ENCODE peak calls at places on chromosome 16, in nine cellular contexts. C is fibroblast of lung, N is neural progenitor cell, Q is PC-3, K is tibial artery, H is MG63, S is ovary, I is aorta, L is heart left ventricle. O is an unnamed sample.

GRCh38 chr16:11039726-11040125 is 95.4 kb downstream of the CLEC16A start:
- DNase-seq in I (no peak), H (no peak), N (no peak), C (no peak), S (no peak), L (no peak), K (no peak), Q (no peak), O (no peak)

GRCh38 chr16:46748775-46749705 is 896 bp upstream of the MYLK3 start:
- DNase-seq in H (no peak), K (no peak), C (no peak), N (no peak), Q (no peak), S (no peak), I (peak; percentile 79), L (peak; percentile 81), O (peak; percentile 29)

GRCh38 chr16:14011846-14012245 is 59.3 kb upstream of the MRTFB start:
- DNase-seq in Q (no peak), S (no peak), I (no peak), H (no peak), C (no peak), K (no peak), N (no peak), L (no peak), O (no peak)

GRCh38 chr16:78147846-78148535 is 48.5 kb downstream of the WWOX start:
- DNase-seq in S (no peak), Q (no peak), N (no peak), K (no peak), L (no peak), H (no peak), I (no peak), C (peak; percentile 5), O (no peak)

GRCh38 chr16:79090966-79091365 is 509.6 kb downstream of the MAF start:
- DNase-seq in H (no peak), C (no peak), Q (no peak), K (no peak), I (no peak), L (no peak), S (no peak), N (no peak), O (no peak)

GRCh38 chr16:16175296-16175695 is 48.0 kb downstream of the ABCC6 start:
- DNase-seq in I (peak; percentile 67), K (no peak), N (no peak), S (no peak), L (peak; percentile 64), H (no peak), C (no peak), Q (no peak), O (no peak)

GRCh38 chr16:20866792-20867191 is 33.4 kb downstream of the DCUN1D3 start:
- DNase-seq in C (no peak), N (no peak), S (no peak), L (no peak), H (no peak), K (no peak), Q (no peak), I (no peak), O (no peak)

GRCh38 chr16:8859913-8860881 is 8.6 kb downstream of the CARHSP1 start:
- DNase-seq in I (peak; percentile 75), C (peak; percentile 42), L (peak; percentile 62), N (no peak), S (peak; percentile 73), H (no peak), Q (no peak), K (peak; percentile 83), O (no peak)

GRCh38 chr16:49634235-49635008 is 221.5 kb downstream of the ZNF423 start:
- DNase-seq in K (peak; percentile 42), N (no peak), S (no peak), H (no peak), I (peak; percentile 57), Q (no peak), L (no peak), C (no peak), O (no peak)

GRCh38 chr16:20866161-20866772 is 33.9 kb downstream of the DCUN1D3 start:
- DNase-seq in N (peak; percentile 78), C (peak; percentile 91), S (no peak), I (peak; percentile 82), Q (peak; percentile 70), K (peak; percentile 82), L (peak; percentile 68), H (peak; percentile 92), O (peak; percentile 47)

GRCh38 chr16:56886826-56887225 is 21.8 kb downstream of the SLC12A3 start:
- DNase-seq in S (no peak), I (no peak), C (no peak), Q (no peak), H (no peak), N (no peak), K (no peak), L (no peak), O (no peak)

GRCh38 chr16:56628486-56629035 is 3.0 kb downstream of the MT1E start:
- DNase-seq in I (no peak), L (no peak), C (no peak), N (no peak), K (no peak), H (no peak), Q (no peak), S (no peak), O (no peak)

DNA sequence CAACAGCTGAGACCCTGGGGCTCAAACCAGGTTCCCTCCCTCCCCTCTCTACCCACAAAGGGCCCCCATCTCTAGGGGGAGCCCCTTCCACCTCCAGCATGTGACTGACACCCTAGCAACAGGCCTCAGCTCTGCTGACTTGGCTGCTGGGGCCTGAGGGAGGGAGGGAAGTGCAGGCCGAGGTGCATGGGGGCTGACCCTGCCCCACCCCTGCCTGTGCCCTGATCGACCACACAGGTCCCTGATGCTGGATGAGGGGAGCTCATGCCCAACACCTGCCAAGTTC is 2.3 kb downstream of the HSF4 start:
- DNase-seq in Q (no peak), I (no peak), C (no peak), N (no peak), L (no peak), H (no peak), K (no peak), S (no peak), O (no peak)
- H3K27me3 ChIP-seq in Q (no peaks in the 10 kb centered on the region), I (no peaks in the 10 kb centered on the region), C (peaks cover 2% of the 10 kb centered on the region), N (peaks cover 100% of the 10 kb centered on the region), L (peaks cover 27% of the 10 kb centered on the region), H (no peaks in the 10 kb centered on the region), K (no peaks in the 10 kb centered on the region), S (no peaks in the 10 kb centered on the region), O (peaks cover 91% of the 10 kb centered on the region)

DNA sequence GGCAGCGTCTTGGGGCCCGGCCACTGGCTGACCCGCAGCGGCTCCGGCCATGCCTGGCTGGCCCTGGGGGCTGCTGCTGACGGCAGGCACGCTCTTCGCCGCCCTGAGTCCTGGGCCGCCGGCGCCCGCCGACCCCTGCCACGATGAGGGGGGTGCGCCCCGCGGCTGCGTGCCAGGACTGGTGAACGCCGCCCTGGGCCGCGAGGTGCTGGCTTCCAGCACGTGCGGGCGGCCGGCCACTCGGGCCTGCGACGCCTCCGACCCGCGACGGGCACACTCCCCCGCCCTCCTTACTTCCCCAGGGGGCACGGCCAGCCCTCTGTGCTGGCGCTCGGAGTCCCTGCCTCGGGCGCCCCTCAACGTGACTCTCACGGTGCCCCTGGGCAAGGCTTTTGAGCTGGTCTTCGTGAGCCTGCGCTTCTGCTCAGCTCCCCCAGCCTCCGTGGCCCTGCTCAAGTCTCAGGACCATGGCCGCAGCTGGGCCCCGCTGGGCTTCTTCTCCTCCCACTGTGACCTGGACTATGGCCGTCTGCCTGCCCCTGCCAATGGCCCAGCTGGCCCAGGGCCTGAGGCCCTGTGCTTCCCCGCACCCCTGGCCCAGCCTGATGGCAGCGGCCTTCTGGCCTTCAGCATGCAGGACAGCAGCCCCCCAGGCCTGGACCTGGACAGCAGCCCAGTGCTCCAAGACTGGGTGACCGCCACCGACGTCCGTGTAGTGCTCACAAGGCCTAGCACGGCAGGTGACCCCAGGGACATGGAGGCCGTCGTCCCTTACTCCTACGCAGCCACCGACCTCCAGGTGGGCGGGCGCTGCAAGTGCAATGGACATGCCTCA is 773 bp downstream of the NTN3 start:
- DNase-seq in Q (no peak), I (no peak), N (peak; percentile 50), C (no peak), S (no peak), L (peak; percentile 63), H (no peak), K (no peak), O (no peak)
- H3K4me3 ChIP-seq in Q (no peak overlapping the region), I (no peak overlapping the region), N (peak overlapping the region; percentile 48), C (no peak overlapping the region), S (no peak overlapping the region), L (peak overlapping the region; percentile 24), H (no peak overlapping the region), K (no peak overlapping the region), O (peak overlapping the region; percentile 37)

GRCh38 chr16:28136751-28137434 is 73.4 kb upstream of the GSG1L start:
- DNase-seq in C (no peak), H (no peak), I (no peak), K (no peak), Q (no peak), S (no peak), L (no peak), N (peak; percentile 37), O (no peak)
- H3K36me3 ChIP-seq in C (peaks cover 14% of the 10 kb centered on the region), H (peaks cover 89% of the 10 kb centered on the region), I (no peaks in the 10 kb centered on the region), K (peaks cover 34% of the 10 kb centered on the region), Q (peaks cover 24% of the 10 kb centered on the region), S (no peaks in the 10 kb centered on the region), L (peaks cover 37% of the 10 kb centered on the region), N (no peaks in the 10 kb centered on the region), O (peaks cover 17% of the 10 kb centered on the region)

GRCh38 chr16:88686062-88686438 is 257 bp downstream of the SNAI3 start:
- DNase-seq in Q (peak; percentile 26), L (no peak), N (no peak), S (no peak), K (no peak), C (no peak), I (no peak), H (no peak), O (no peak)

GRCh38 chr16:88687254-88687576 is 908 bp upstream of the SNAI3 start:
- DNase-seq in S (no peak), L (no peak), I (no peak), K (no peak), N (no peak), C (no peak), Q (no peak), H (no peak), O (no peak)

GRCh38 chr16:88685156-88686061 is 898 bp downstream of the SNAI3 start:
- DNase-seq in Q (no peak), H (no peak), N (peak; percentile 52), K (no peak), C (peak; percentile 31), S (no peak), L (peak; percentile 67), I (peak; percentile 82), O (peak; percentile 95)

GRCh38 chr16:88687676-88688012 is 1.3 kb upstream of the SNAI3 start:
- DNase-seq in I (no peak), L (no peak), S (no peak), Q (no peak), C (no peak), H (no peak), K (no peak), N (no peak), O (no peak)

DNA sequence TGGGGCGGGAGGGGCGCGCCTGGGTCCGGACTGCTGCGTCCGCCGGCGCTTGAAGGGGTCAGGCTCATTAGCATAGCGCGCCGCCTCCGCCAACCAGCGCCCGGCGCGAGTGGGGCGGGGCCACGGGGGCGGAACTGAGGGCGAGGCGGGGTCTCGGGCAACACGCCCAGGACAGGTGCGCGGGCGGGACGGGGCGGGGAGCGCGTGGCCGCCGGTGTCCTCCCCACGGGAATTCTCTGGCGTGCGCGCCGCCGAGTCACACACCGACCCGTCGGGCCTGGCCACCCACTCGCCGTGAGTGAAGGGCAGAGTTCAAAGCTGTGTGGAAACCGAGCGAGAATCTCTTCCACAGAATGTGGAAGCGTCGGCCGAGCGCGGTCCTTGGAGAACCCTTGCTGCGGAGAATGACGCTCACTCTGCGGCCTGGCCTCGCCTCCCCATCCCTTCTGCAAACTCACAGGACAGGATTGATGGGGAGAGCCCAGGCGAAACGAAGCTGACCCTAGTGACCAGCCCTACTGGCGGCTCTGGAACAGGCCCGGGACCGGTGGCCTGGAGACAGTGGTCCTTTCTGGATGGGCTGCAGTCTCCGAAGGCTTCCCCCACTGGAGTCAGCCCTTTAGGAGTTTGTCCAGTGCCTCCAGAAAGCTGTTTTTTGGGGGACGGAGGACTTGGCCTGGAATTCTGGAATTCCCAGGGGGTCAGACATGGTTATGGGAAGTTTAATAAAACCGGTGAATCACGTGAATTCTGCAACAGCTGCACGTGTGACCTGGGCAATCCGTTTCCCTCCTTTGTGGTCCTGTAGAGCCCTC is at the start of gene SNAI3:
- DNase-seq in H (peak; percentile 57), Q (peak; percentile 76), S (peak; percentile 40), L (peak; percentile 93), I (peak; percentile 88), K (no peak), C (peak; percentile 48), N (peak; percentile 95), O (peak; percentile 100)
- H3K27me3 ChIP-seq in H (no peaks in the 10 kb centered on the region), Q (no peaks in the 10 kb centered on the region), S (peaks cover 5% of the 10 kb centered on the region), L (peaks cover 71% of the 10 kb centered on the region), I (no peaks in the 10 kb centered on the region), K (peaks cover 2% of the 10 kb centered on the region), C (peaks cover 9% of the 10 kb centered on the region), N (peaks cover 58% of the 10 kb centered on the region), O (peaks cover 28% of the 10 kb centered on the region)

O was measured in H7.